ENCODE peak calls at places on chromosomes 3 and 15, in four cellular contexts. W is breast epithelium, I is pancreas, N is spleen. H is an unnamed sample.

GRCh38 chr3:40302784-40303183 is 6.7 kb upstream of the EIF1B start:
- DNase-seq in W (no peak), I (no peak), N (no peak), H (no peak)

GRCh38 chr3:63662500-63662899 is 10.0 kb downstream of the SNTN start:
- DNase-seq in W (no peak), I (no peak), N (no peak), H (no peak)

GRCh38 chr3:106067711-106068110 is 198.9 kb upstream of the CBLB start:
- DNase-seq in W (no peak), I (no peak), N (no peak), H (no peak)

GRCh38 chr3:62737449-62737848 is 137.8 kb downstream of the CADPS start:
- DNase-seq in W (no peak), I (no peak), N (no peak), H (no peak)

GRCh38 chr3:27971600-27971999 is 249.5 kb upstream of the EOMES start:
- DNase-seq in W (no peak), I (no peak), N (no peak), H (no peak)

GRCh38 chr15:58967479-58967878 is 20.0 kb upstream of the RNF111 start:
- DNase-seq in W (no peak), I (no peak), N (no peak), H (no peak)

GRCh38 chr15:78024141-78024567 is 53.4 kb downstream of the TBC1D2B start:
- DNase-seq in W (no peak), I (no peak), N (no peak), H (no peak)

GRCh38 chr3:64642327-64643151 is 45.3 kb downstream of the ADAMTS9 start:
- DNase-seq in W (no peak), I (no peak), N (no peak), H (no peak)

GRCh38 chr3:50554553-50554952 is 13.0 kb downstream of the C3orf18 start:
- DNase-seq in W (no peak), I (no peak), N (no peak), H (no peak)

GRCh38 chr3:192869131-192870027 is 48.3 kb downstream of the MB21D2 start:
- DNase-seq in W (no peak), I (no peak), N (no peak), H (no peak)

GRCh38 chr15:25170781-25171110 is 216.0 kb downstream of the SNRPN start:
- DNase-seq in W (no peak), I (no peak), N (no peak), H (no peak)

GRCh38 chr15:25171111-25171811 is 216.5 kb downstream of the SNRPN start:
- DNase-seq in W (peak; percentile 24), I (peak; percentile 4), N (peak; percentile 60), H (peak; percentile 8)

GRCh38 chr15:25170113-25170731 is 215.4 kb downstream of the SNRPN start:
- DNase-seq in W (peak; percentile 44), I (peak; percentile 3), N (peak; percentile 65), H (peak; percentile 7)

GRCh38 chr15:25171856-25172687 is 217.3 kb downstream of the SNRPN start:
- DNase-seq in W (peak; percentile 31), I (peak; percentile 9), N (peak; percentile 41), H (peak; percentile 7)

DNA sequence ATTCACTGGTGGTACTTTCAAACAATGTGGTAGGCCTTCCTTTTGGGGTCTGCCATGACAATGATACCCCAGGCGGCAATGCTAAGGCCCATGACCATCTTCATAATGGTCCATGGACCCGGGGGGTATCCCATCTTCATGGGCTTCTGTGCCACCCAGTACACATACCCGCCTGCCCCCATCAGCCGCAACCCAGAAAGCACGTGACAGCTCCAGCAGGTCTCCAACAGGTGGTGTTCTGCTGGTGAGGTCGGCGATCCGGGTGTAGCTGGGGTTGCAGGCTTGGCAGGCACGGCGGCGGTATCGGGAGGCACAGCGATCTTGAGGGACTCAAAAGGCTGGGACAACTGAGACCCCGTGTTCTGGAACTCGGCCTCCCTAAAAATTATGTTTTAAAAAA is 214.5 kb downstream of the SNRPN start:
- DNase-seq in W (peak; percentile 37), I (peak; percentile 6), N (peak; percentile 65), H (no peak)
- H3K9me3 ChIP-seq in W (peaks cover 45% of the 10 kb centered on the region), I (no peaks in the 10 kb centered on the region), N (peaks cover 61% of the 10 kb centered on the region), H (no peaks in the 10 kb centered on the region)

GRCh38 chr15:26314577-26314976 is 451.4 kb upstream of the ATP10A start:
- DNase-seq in W (no peak), I (no peak), N (no peak), H (no peak)

GRCh38 chr15:26323564-26323963 is 449.3 kb downstream of the GABRB3 start:
- DNase-seq in W (no peak), I (no peak), N (no peak), H (no peak)

GRCh38 chr15:26318689-26319088 is 454.2 kb downstream of the GABRB3 start:
- DNase-seq in W (no peak), I (no peak), N (no peak), H (no peak)
- H3K9me3 ChIP-seq in W (no peaks in the 10 kb centered on the region), I (no peaks in the 10 kb centered on the region), N (no peaks in the 10 kb centered on the region), H (no peaks in the 10 kb centered on the region)

GRCh38 chr3:66423791-66424190 is 77.0 kb downstream of the LRIG1 start:
- DNase-seq in W (no peak), I (no peak), N (no peak), H (no peak)
- H3K9me3 ChIP-seq in W (peaks cover 8% of the 10 kb centered on the region), I (no peaks in the 10 kb centered on the region), N (peaks cover 22% of the 10 kb centered on the region), H (no peaks in the 10 kb centered on the region)

GRCh38 chr3:26368312-26368711 is 254.3 kb upstream of the LRRC3B start:
- DNase-seq in W (no peak), I (no peak), N (no peak), H (no peak)

GRCh38 chr3:26365706-26366105 is 256.9 kb upstream of the LRRC3B start:
- DNase-seq in W (no peak), I (no peak), N (no peak), H (no peak)

GRCh38 chr3:26369133-26369532 is 253.4 kb upstream of the LRRC3B start:
- DNase-seq in W (no peak), I (no peak), N (no peak), H (no peak)
- H3K9me3 ChIP-seq in W (no peaks in the 10 kb centered on the region), I (no peaks in the 10 kb centered on the region), N (no peaks in the 10 kb centered on the region), H (no peaks in the 10 kb centered on the region)

DNA sequence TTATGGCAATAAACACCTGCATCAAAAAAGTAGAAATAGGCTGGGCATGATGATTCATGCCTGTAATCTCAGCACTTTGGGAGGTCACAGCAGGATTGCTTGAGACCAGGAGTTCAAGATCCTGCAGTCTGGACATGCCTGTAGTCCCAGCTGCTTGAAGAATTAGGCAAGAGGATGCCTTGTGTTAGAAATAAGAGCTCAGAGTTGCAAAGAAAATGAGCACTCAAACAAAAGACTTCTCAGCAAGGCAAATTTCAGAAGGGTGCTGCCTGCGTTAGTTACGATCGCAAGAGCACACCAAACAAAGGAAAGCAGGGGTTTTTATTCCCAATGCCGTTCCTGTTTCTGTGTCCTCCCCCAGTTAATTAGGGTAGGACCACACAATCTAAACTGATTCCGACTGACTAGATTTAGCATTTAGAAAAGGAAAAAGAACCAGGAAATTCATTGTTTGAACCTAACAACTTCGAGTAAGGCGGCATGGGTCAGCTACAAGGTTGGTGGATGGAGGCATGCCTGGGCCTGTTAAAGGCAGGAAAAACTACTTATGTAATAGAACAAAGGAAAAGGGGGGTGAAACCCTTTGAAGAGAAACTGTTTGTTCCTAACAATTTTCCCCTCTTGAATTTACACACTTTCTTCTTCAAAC is 55.5 kb downstream of the DLG1 start:
- DNase-seq in W (no peak), I (no peak), N (no peak), H (no peak)
- H3K9me3 ChIP-seq in W (peaks cover 8% of the 10 kb centered on the region), I (no peaks in the 10 kb centered on the region), N (peaks cover 46% of the 10 kb centered on the region), H (peaks cover 7% of the 10 kb centered on the region)

DNA sequence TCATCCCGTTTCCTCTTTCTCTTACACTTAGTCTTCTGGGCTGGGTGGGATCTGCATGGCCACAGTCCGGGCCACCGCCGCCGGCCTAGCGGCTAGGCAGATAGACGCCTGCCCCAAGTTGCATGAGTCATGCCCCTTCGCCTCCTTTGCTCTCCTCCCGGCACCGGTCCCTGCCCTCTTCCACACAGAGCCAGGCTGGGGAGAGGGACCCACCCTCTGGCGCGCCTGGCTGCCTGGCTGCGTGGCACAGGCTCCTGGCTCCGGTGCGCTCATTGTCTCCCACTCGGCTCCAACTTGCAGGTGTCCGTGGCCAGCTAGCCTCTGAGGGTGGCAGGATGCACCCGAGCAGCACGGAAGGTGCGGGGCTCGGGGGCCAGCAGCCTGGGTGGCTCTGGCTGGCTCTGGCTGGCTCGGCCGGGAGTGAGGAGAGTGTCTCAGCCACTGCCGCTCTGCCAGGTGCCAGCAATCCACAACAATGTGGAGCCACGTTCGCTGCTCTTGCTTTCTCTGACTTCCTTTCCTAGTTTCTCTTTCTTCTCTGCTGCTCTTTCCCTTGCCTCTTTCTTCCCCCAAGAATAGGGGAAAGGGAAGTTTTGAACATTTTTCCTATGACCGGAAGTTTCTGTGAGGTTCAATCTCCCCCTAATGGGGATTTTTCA is 22.4 kb upstream of the MTHFS start:
- DNase-seq in W (no peak), I (no peak), N (peak; percentile 77), H (no peak)
- H3K9me3 ChIP-seq in W (peaks cover 56% of the 10 kb centered on the region), I (no peaks in the 10 kb centered on the region), N (peaks cover 82% of the 10 kb centered on the region), H (peaks cover 18% of the 10 kb centered on the region)

GRCh38 chr15:25220834-25221233 is 218.0 kb downstream of the UBE3A start:
- DNase-seq in W (no peak), I (no peak), N (no peak), H (no peak)

GRCh38 chr15:25228261-25228660 is 210.6 kb downstream of the UBE3A start:
- DNase-seq in W (no peak), I (no peak), N (no peak), H (no peak)

GRCh38 chr15:25226360-25226759 is 212.5 kb downstream of the UBE3A start:
- DNase-seq in W (no peak), I (no peak), N (no peak), H (no peak)

GRCh38 chr15:25224396-25224795 is 214.4 kb downstream of the UBE3A start:
- DNase-seq in W (no peak), I (no peak), N (no peak), H (no peak)
- H3K9me3 ChIP-seq in W (peaks cover 34% of the 10 kb centered on the region), I (no peaks in the 10 kb centered on the region), N (peaks cover 86% of the 10 kb centered on the region), H (peaks cover 3% of the 10 kb centered on the region)

H was measured in T-helper 17 cell.